ENCODE peak calls at places on chromosome 21, in five cellular contexts. D, V, K, R and Y are unnamed samples.

GRCh38 chr21:34928637-34929036 is 120.5 kb downstream of the RUNX1 start:
- DNase-seq in D (no peak), V (no peak), K (no peak), R (no peak), Y (no peak)

GRCh38 chr21:44904141-44904923 is 16.4 kb downstream of the ITGB2 start:
- DNase-seq in D (no peak), V (no peak), K (no peak), R (no peak), Y (no peak)

GRCh38 chr21:23638131-23638530 is 1969.2 kb downstream of the MRPL39 start:
- DNase-seq in D (no peak), V (no peak), K (no peak), R (no peak), Y (no peak)

GRCh38 chr21:26032263-26032662 is 138.3 kb downstream of the APP start:
- DNase-seq in D (no peak), V (no peak), K (no peak), R (no peak), Y (no peak)

GRCh38 chr21:34688145-34688544 is 19.4 kb downstream of the CLIC6 start:
- DNase-seq in D (peak; percentile 48), V (no peak), K (peak; percentile 53), R (no peak), Y (no peak)

GRCh38 chr21:16419188-16419874 is 689.5 kb downstream of the USP25 start:
- DNase-seq in D (peak; percentile 40), V (no peak), K (peak; percentile 27), R (no peak), Y (no peak)

GRCh38 chr21:43286196-43286595 is 117.4 kb downstream of the CRYAA start:
- DNase-seq in D (no peak), V (no peak), K (no peak), R (no peak), Y (no peak)

GRCh38 chr21:43318841-43319781 is 107.8 kb downstream of the SIK1 start:
- DNase-seq in D (peak; percentile 60), V (no peak), K (peak; percentile 80), R (no peak), Y (no peak)

GRCh38 chr21:31526040-31526439 is 133.5 kb upstream of the SOD1 start:
- DNase-seq in D (no peak), V (no peak), K (no peak), R (no peak), Y (no peak)

GRCh38 chr21:34642211-34643075 is 26.4 kb upstream of the CLIC6 start:
- DNase-seq in D (peak; percentile 55), V (no peak), K (peak; percentile 60), R (no peak), Y (no peak)

GRCh38 chr21:22965455-22966125 is 1967.4 kb downstream of the NCAM2 start:
- DNase-seq in D (no peak), V (no peak), K (no peak), R (no peak), Y (no peak)

GRCh38 chr21:42063578-42064521 is 7.3 kb upstream of the UMODL1 start:
- DNase-seq in D (no peak), V (peak; percentile 46), K (no peak), R (peak; percentile 72), Y (peak; percentile 49)

GRCh38 chr21:20856926-20857325 is 141.3 kb upstream of the NCAM2 start:
- DNase-seq in D (no peak), V (no peak), K (no peak), R (no peak), Y (no peak)

GRCh38 chr21:42781150-42781980 is 98.0 kb downstream of the WDR4 start:
- DNase-seq in D (no peak), V (no peak), K (no peak), R (no peak), Y (no peak)

GRCh38 chr21:32719085-32719484 is 8.7 kb downstream of the SYNJ1 start:
- DNase-seq in D (no peak), V (no peak), K (no peak), R (no peak), Y (no peak)

GRCh38 chr21:35529141-35529863 is 480.2 kb upstream of the RUNX1 start:
- DNase-seq in D (peak; percentile 27), V (no peak), K (peak; percentile 30), R (peak; percentile 45), Y (no peak)

GRCh38 chr21:38379171-38379570 is 119.1 kb downstream of the ERG start:
- DNase-seq in D (peak; percentile 30), V (no peak), K (no peak), R (no peak), Y (no peak)

GRCh38 chr21:14684071-14684470 is 138.0 kb upstream of the SAMSN1 start:
- DNase-seq in D (no peak), V (no peak), K (no peak), R (no peak), Y (no peak)

GRCh38 chr21:43771199-43771675 is 4.9 kb downstream of the CSTB start:
- DNase-seq in D (no peak), V (no peak), K (no peak), R (no peak), Y (no peak)

GRCh38 chr21:40143822-40144525 is 276.7 kb downstream of the PCP4 start:
- DNase-seq in D (peak; percentile 73), V (no peak), K (peak; percentile 33), R (peak; percentile 43), Y (no peak)

GRCh38 chr21:46183910-46184624 is at the start of gene SPATC1L:
- DNase-seq in D (peak; percentile 90), V (no peak), K (peak; percentile 81), R (peak; percentile 57), Y (no peak)

GRCh38 chr21:26881504-26882228 is 36.5 kb upstream of the ADAMTS1 start:
- DNase-seq in D (peak; percentile 47), V (no peak), K (peak; percentile 35), R (no peak), Y (no peak)

GRCh38 chr21:43900690-43901089 is 35.7 kb downstream of the AGPAT3 start:
- DNase-seq in D (no peak), V (no peak), K (no peak), R (no peak), Y (no peak)

GRCh38 chr21:39441502-39442475 is 3.8 kb downstream of the LCA5L start:
- DNase-seq in D (peak; percentile 67), V (peak; percentile 8), K (peak; percentile 63), R (peak; percentile 64), Y (peak; percentile 13)

GRCh38 chr21:31781737-31782136 is 49.8 kb upstream of the SCAF4 start:
- DNase-seq in D (peak; percentile 44), V (no peak), K (peak; percentile 62), R (no peak), Y (no peak)

GRCh38 chr21:42741056-42741455 is 87.6 kb downstream of the PDE9A start:
- DNase-seq in D (no peak), V (no peak), K (no peak), R (no peak), Y (no peak)

GRCh38 chr21:34668803-34669148 is at the start of gene CLIC6:
- DNase-seq in D (no peak), V (no peak), K (no peak), R (no peak), Y (no peak)